ENCODE peak calls at places on chromosomes 16 and 17, in nine cellular contexts. E, A, H, P, G, F, K, L and I are unnamed samples.

GRCh38 chr17:37079735-37080134 is 131.0 kb downstream of the AATF start:
- DNase-seq in K (peak; percentile 21), P (no peak), L (no peak), G (no peak), F (no peak), A (no peak), E (no peak), H (no peak), I (no peak)

GRCh38 chr17:5785343-5785742 is 201.0 kb upstream of the NLRP1 start:
- DNase-seq in F (peak; percentile 66), A (peak; percentile 69), E (no peak), K (peak; percentile 52), G (no peak), P (no peak), L (no peak), H (no peak), I (no peak)

GRCh38 chr16:1863681-1864460 is 8.1 kb downstream of the MEIOB start:
- DNase-seq in A (no peak), G (peak; percentile 3), H (no peak), K (no peak), P (no peak), F (peak; percentile 28), E (no peak), L (peak; percentile 61), I (no peak)

GRCh38 chr17:74280093-74280513 is 6.1 kb downstream of the DNAI2 start:
- DNase-seq in P (no peak), G (no peak), F (no peak), K (no peak), H (peak; percentile 35), L (no peak), E (peak; percentile 30), A (no peak), I (peak; percentile 48)

GRCh38 chr17:29836643-29837042 is 93.4 kb downstream of the SSH2 start:
- DNase-seq in E (no peak), A (peak; percentile 29), G (no peak), H (no peak), P (no peak), K (peak; percentile 43), L (no peak), F (peak; percentile 40), I (no peak)

GRCh38 chr17:31374503-31374902 is 17.0 kb upstream of the RAB11FIP4 start:
- DNase-seq in F (no peak), L (no peak), E (no peak), G (no peak), A (no peak), K (no peak), H (no peak), P (no peak), I (no peak)

GRCh38 chr17:48625502-48626201 is 506 bp downstream of the HOXB9 start:
- DNase-seq in G (no peak), E (no peak), A (peak; percentile 66), F (peak; percentile 51), L (no peak), H (no peak), K (no peak), P (no peak), I (no peak)

GRCh38 chr16:9061358-9061813 is 30.1 kb upstream of the HAPSTR1 start:
- DNase-seq in F (no peak), E (no peak), A (no peak), H (no peak), L (no peak), P (no peak), K (no peak), G (peak; percentile 61), I (no peak)

GRCh38 chr16:4688674-4689045 is 4.7 kb upstream of the NUDT16L1 start:
- DNase-seq in P (no peak), A (no peak), F (no peak), E (no peak), G (no peak), L (no peak), K (no peak), H (no peak), I (no peak)

GRCh38 chr17:36657763-36658490 is 56.5 kb downstream of the MRM1 start:
- DNase-seq in E (no peak), H (no peak), P (no peak), G (peak; percentile 33), F (no peak), K (no peak), A (no peak), L (peak; percentile 56), I (no peak)

GRCh38 chr17:32769846-32770245 is 107.1 kb downstream of the MYO1D start:
- DNase-seq in P (no peak), E (no peak), A (no peak), L (no peak), G (peak; percentile 8), F (no peak), K (no peak), H (no peak), I (no peak)

GRCh38 chr16:89828199-89828869 is at the start of gene SPIRE2:
- DNase-seq in A (peak; percentile 82), E (peak; percentile 46), F (peak; percentile 24), H (peak; percentile 56), L (peak; percentile 64), G (peak; percentile 48), K (no peak), P (peak; percentile 24), I (peak; percentile 89)

GRCh38 chr16:85381738-85382592 is 231.2 kb upstream of the GSE1 start:
- DNase-seq in P (no peak), E (no peak), K (no peak), H (no peak), F (no peak), L (peak; percentile 67), A (no peak), G (no peak), I (no peak)

GRCh38 chr16:5523794-5524193 is 426.2 kb upstream of the EEF2KMT start:
- DNase-seq in K (no peak), P (no peak), E (no peak), F (no peak), A (no peak), H (no peak), G (no peak), L (no peak), I (no peak)

GRCh38 chr16:66399930-66400329 is 27.2 kb upstream of the BEAN1 start:
- DNase-seq in H (no peak), L (no peak), F (no peak), G (no peak), P (no peak), K (no peak), E (no peak), A (no peak), I (no peak)

GRCh38 chr16:56506941-56507340 is 12.9 kb downstream of the BBS2 start:
- DNase-seq in E (no peak), G (no peak), P (no peak), H (no peak), F (no peak), L (no peak), A (peak; percentile 58), K (no peak), I (no peak)

GRCh38 chr16:26672206-26672605 is 394.5 kb upstream of the C16orf82 start:
- DNase-seq in H (peak; percentile 23), G (no peak), A (no peak), E (no peak), P (no peak), F (no peak), K (no peak), L (no peak), I (no peak)

GRCh38 chr17:49090885-49091594 is 41.5 kb upstream of the B4GALNT2 start:
- DNase-seq in H (no peak), F (no peak), P (no peak), G (no peak), E (no peak), K (no peak), A (no peak), L (no peak), I (no peak)

GRCh38 chr16:24344791-24345190 is 88.7 kb downstream of the CACNG3 start:
- DNase-seq in L (no peak), A (no peak), P (no peak), K (no peak), E (no peak), F (no peak), H (no peak), G (no peak), I (no peak)

GRCh38 chr17:47949197-47949759 is 7.9 kb downstream of the PNPO start:
- DNase-seq in L (peak; percentile 87), E (peak; percentile 68), P (peak; percentile 67), A (peak; percentile 86), G (peak; percentile 84), H (peak; percentile 70), F (peak; percentile 83), K (no peak), I (peak; percentile 60)

GRCh38 chr17:16027708-16028584 is 28.3 kb downstream of the TTC19 start:
- DNase-seq in A (peak; percentile 90), H (peak; percentile 36), F (peak; percentile 67), G (peak; percentile 33), P (no peak), E (no peak), L (no peak), K (peak; percentile 71), I (no peak)

GRCh38 chr17:78847052-78847451 is 6.4 kb upstream of the USP36 start:
- DNase-seq in H (no peak), A (no peak), F (no peak), P (no peak), G (no peak), L (no peak), K (no peak), E (no peak), I (no peak)

GRCh38 chr16:30368122-30368791 is 2.0 kb downstream of the TBC1D10B start:
- DNase-seq in E (no peak), G (peak; percentile 45), A (peak; percentile 51), F (peak; percentile 31), H (no peak), K (no peak), P (no peak), L (no peak), I (no peak)

GRCh38 chr16:48628359-48628985 is 18.5 kb upstream of the N4BP1 start:
- DNase-seq in G (no peak), A (no peak), H (no peak), K (no peak), E (no peak), F (no peak), L (no peak), P (no peak), I (no peak)

GRCh38 chr16:85471469-85472431 is 141.4 kb upstream of the GSE1 start:
- DNase-seq in A (no peak), G (no peak), H (no peak), P (no peak), E (no peak), L (no peak), K (no peak), F (no peak), I (no peak)

GRCh38 chr16:68860978-68861892 is 17.9 kb downstream of the TANGO6 start:
- DNase-seq in E (no peak), K (no peak), H (no peak), F (no peak), A (no peak), L (peak; percentile 39), G (no peak), P (no peak), I (no peak)

GRCh38 chr17:34840758-34841157 is 120.5 kb downstream of the CCT6B start:
- DNase-seq in A (no peak), P (no peak), H (no peak), E (no peak), G (no peak), K (no peak), L (no peak), F (no peak), I (no peak)

GRCh38 chr17:83054518-83055125 is 24.8 kb upstream of the METRNL start:
- DNase-seq in G (no peak), F (no peak), K (no peak), L (no peak), H (no peak), A (no peak), E (no peak), P (no peak), I (no peak)

GRCh38 chr17:45425125-45425983 is 7.3 kb downstream of the ARHGAP27 start:
- DNase-seq in L (peak; percentile 78), A (peak; percentile 63), G (peak; percentile 79), H (no peak), E (no peak), F (peak; percentile 31), P (no peak), K (no peak), I (no peak)

GRCh38 chr16:3496386-3496785 is 1.1 kb upstream of the C16orf90 start:
- DNase-seq in F (no peak), K (no peak), E (no peak), A (no peak), P (no peak), G (no peak), L (no peak), H (no peak), I (no peak)

GRCh38 chr16:66894948-66895696 is 14.8 kb downstream of the PDP2 start:
- DNase-seq in E (peak; percentile 20), K (no peak), G (peak; percentile 73), H (no peak), L (peak; percentile 82), A (peak; percentile 83), P (no peak), F (peak; percentile 54), I (peak; percentile 46)